ENCODE peak calls at places on chromosome 16, in seven cellular contexts. I, A, Q, E, Z, W and M are unnamed samples.
A peak's percentile ranks its signal among the peaks of the same experiment; 100 is the strongest.

GRCh38 chr16:81612351-81613170 is 166.5 kb upstream of the PLCG2 start:
- DNase-seq in I (peak; percentile 56), A (no peak), Q (no peak), E (no peak), Z (no peak), W (peak; percentile 80), M (no peak)

GRCh38 chr16:82703156-82703555 is 76.4 kb downstream of the CDH13 start:
- DNase-seq in I (no peak), A (no peak), Q (no peak), E (no peak), Z (no peak), W (no peak), M (no peak)

GRCh38 chr16:64841482-64841881 is 280.4 kb downstream of the CDH11 start:
- DNase-seq in I (no peak), A (no peak), Q (no peak), E (no peak), Z (no peak), W (no peak), M (no peak)

GRCh38 chr16:59635674-59636073 is 901.6 kb upstream of the GOT2 start:
- DNase-seq in I (peak; percentile 86), A (peak; percentile 14), Q (no peak), E (no peak), Z (no peak), W (no peak), M (no peak)

GRCh38 chr16:55222436-55222835 is 101.6 kb upstream of the IRX6 start:
- DNase-seq in I (no peak), A (no peak), Q (no peak), E (no peak), Z (no peak), W (no peak), M (no peak)

GRCh38 chr16:86171329-86171728 is 272.4 kb downstream of the IRF8 start:
- DNase-seq in I (peak; percentile 97), A (peak; percentile 71), Q (no peak), E (no peak), Z (no peak), W (no peak), M (no peak)

GRCh38 chr16:17729820-17730219 is 259.1 kb upstream of the XYLT1 start:
- DNase-seq in I (no peak), A (no peak), Q (no peak), E (no peak), Z (no peak), W (no peak), M (no peak)

GRCh38 chr16:56344518-56345405 is 80.6 kb downstream of the AMFR start:
- DNase-seq in I (no peak), A (no peak), Q (no peak), E (no peak), Z (no peak), W (no peak), M (peak; percentile 34)

GRCh38 chr16:27287051-27287811 is 18.7 kb upstream of the NSMCE1 start:
- DNase-seq in I (no peak), A (no peak), Q (no peak), E (no peak), Z (no peak), W (no peak), M (no peak)

GRCh38 chr16:85659805-85660511 is 28.8 kb downstream of the GINS2 start:
- DNase-seq in I (peak; percentile 28), A (peak; percentile 50), Q (no peak), E (peak; percentile 71), Z (peak; percentile 88), W (peak; percentile 95), M (peak; percentile 73)

GRCh38 chr16:69223882-69224281 is 36.9 kb downstream of the SNTB2 start:
- DNase-seq in I (peak; percentile 62), A (peak; percentile 90), Q (no peak), E (no peak), Z (no peak), W (no peak), M (no peak)

GRCh38 chr16:1774456-1774795 is 1.5 kb upstream of the MRPS34 start:
- DNase-seq in I (no peak), A (no peak), Q (no peak), E (no peak), Z (no peak), W (no peak), M (no peak)
- H3K4me3 ChIP-seq in I (peak overlapping the region; percentile 84), A (peak overlapping the region; percentile 69), Q (no peak overlapping the region), E (peak overlapping the region; percentile 90), Z (peak overlapping the region; percentile 85), W (no peak overlapping the region), M (peak overlapping the region; percentile 76)

GRCh38 chr16:24805484-24805883 is 40.3 kb upstream of the SLC5A11 start:
- DNase-seq in I (no peak), A (no peak), Q (no peak), E (no peak), Z (no peak), W (no peak), M (no peak)

GRCh38 chr16:24801761-24802302 is 43.9 kb upstream of the SLC5A11 start:
- DNase-seq in I (peak; percentile 46), A (no peak), Q (no peak), E (no peak), Z (no peak), W (no peak), M (no peak)

GRCh38 chr16:24800586-24800985 is 45.2 kb upstream of the SLC5A11 start:
- DNase-seq in I (peak; percentile 33), A (peak; percentile 42), Q (no peak), E (no peak), Z (peak; percentile 32), W (no peak), M (no peak)
- TF ChIP-seq CTCF in I (peak; percentile 10), A (peak; percentile 35), Q (no peak), E (peak; percentile 7), Z (peak; percentile 61), W (no peak), M (no peak)

GRCh38 chr16:66701061-66701460 is 4.5 kb upstream of the CMTM4 start:
- DNase-seq in I (no peak), A (no peak), Q (no peak), E (no peak), Z (no peak), W (no peak), M (no peak)
- H3K4me3 ChIP-seq in I (no peak overlapping the region), A (no peak overlapping the region), Q (no peak overlapping the region), E (no peak overlapping the region), Z (no peak overlapping the region), W (no peak overlapping the region), M (no peak overlapping the region)

GRCh38 chr16:75052481-75053211 is 53.8 kb downstream of the ZNRF1 start:
- DNase-seq in I (no peak), A (no peak), Q (no peak), E (no peak), Z (no peak), W (peak; percentile 41), M (no peak)
- TF ChIP-seq CTCF in I (no peak), A (no peak), Q (no peak), E (no peak), Z (no peak), W (no peak), M (no peak)

GRCh38 chr16:88428156-88428555 is 24.9 kb upstream of the ZFPM1 start:
- DNase-seq in I (no peak), A (no peak), Q (no peak), E (no peak), Z (no peak), W (no peak), M (no peak)

GRCh38 chr16:88428616-88429386 is 24.3 kb upstream of the ZFPM1 start:
- DNase-seq in I (no peak), A (no peak), Q (no peak), E (no peak), Z (no peak), W (no peak), M (no peak)

GRCh38 chr16:88430185-88430523 is 22.9 kb upstream of the ZFPM1 start:
- DNase-seq in I (no peak), A (no peak), Q (no peak), E (no peak), Z (no peak), W (no peak), M (no peak)

GRCh38 chr16:88430524-88431446 is 22.3 kb upstream of the ZFPM1 start:
- DNase-seq in I (peak; percentile 18), A (no peak), Q (no peak), E (no peak), Z (no peak), W (no peak), M (no peak)

GRCh38 chr16:88429387-88430184 is 23.5 kb upstream of the ZFPM1 start:
- DNase-seq in I (no peak), A (no peak), Q (no peak), E (no peak), Z (no peak), W (no peak), M (no peak)
- H3K4me3 ChIP-seq in I (no peak overlapping the region), A (no peak overlapping the region), Q (peak overlapping the region; percentile 36), E (peak overlapping the region; percentile 51), Z (no peak overlapping the region), W (no peak overlapping the region), M (peak overlapping the region; percentile 61)